ENCODE peak calls at places on chromosomes 13 and 19, in nine cellular contexts. I, T, K, L, J, P, C, U and A are unnamed samples.

GRCh38 chr19:17337675-17338439 is 504 bp downstream of the GTPBP3 start:
- DNase-seq in K (no peak), J (no peak), P (no peak), I (no peak), T (no peak), L (peak), U (no peak), C (no peak), A (peak)

GRCh38 chr19:41420101-41420880 is 6.9 kb downstream of the B3GNT8 start:
- DNase-seq in K (no peak), T (peak), C (no peak), L (no peak), U (no peak), P (no peak), J (peak), I (no peak), A (peak)

GRCh38 chr13:32211788-32212187 is 103.4 kb downstream of the ZAR1L start:
- DNase-seq in C (peak), P (no peak), J (no peak), I (no peak), T (no peak), K (no peak), L (no peak), U (no peak), A (no peak)

GRCh38 chr19:41395355-41395754 is 1.8 kb downstream of the EXOSC5 start:
- DNase-seq in T (no peak), J (no peak), L (peak), K (no peak), P (no peak), U (no peak), I (no peak), C (no peak), A (no peak)

GRCh38 chr13:103056008-103056407 is 10.2 kb downstream of the SLC10A2 start:
- DNase-seq in J (no peak), C (no peak), P (no peak), L (no peak), I (no peak), U (no peak), T (no peak), K (no peak), A (no peak)

GRCh38 chr19:49849433-49850220 is 1.3 kb upstream of the PTOV1 start:
- DNase-seq in J (no peak), U (no peak), L (no peak), T (peak), I (no peak), C (no peak), P (no peak), K (no peak), A (no peak)

GRCh38 chr19:49951806-49952474 is 9.0 kb downstream of the SIGLEC11 start:
- DNase-seq in I (no peak), K (no peak), L (no peak), J (no peak), T (no peak), U (no peak), C (no peak), P (no peak), A (no peak)

GRCh38 chr13:66087149-66087780 is 1142.9 kb downstream of the PCDH9 start:
- DNase-seq in K (no peak), L (no peak), T (no peak), J (no peak), C (peak), P (no peak), U (no peak), I (no peak), A (no peak)

GRCh38 chr19:47058621-47059020 is 10.2 kb upstream of the TMEM160 start:
- DNase-seq in T (no peak), J (no peak), K (no peak), P (no peak), L (no peak), C (no peak), I (no peak), U (peak), A (no peak)

GRCh38 chr13:50888362-50888761 is 21.2 kb upstream of the RNASEH2B start:
- DNase-seq in L (no peak), C (no peak), P (no peak), K (no peak), I (no peak), J (no peak), T (no peak), U (no peak), A (no peak)

GRCh38 chr13:73428137-73428536 is 369.3 kb downstream of the KLF5 start:
- DNase-seq in L (no peak), U (no peak), I (no peak), P (no peak), J (no peak), C (peak), K (no peak), T (no peak), A (no peak)

GRCh38 chr13:33744589-33745369 is 73.2 kb upstream of the RFC3 start:
- DNase-seq in I (peak), T (no peak), J (peak), P (no peak), L (no peak), U (no peak), K (no peak), C (no peak), A (no peak)

GRCh38 chr13:98892077-98892476 is 85.8 kb downstream of the DOCK9 start:
- DNase-seq in T (no peak), U (no peak), I (no peak), J (no peak), C (no peak), P (peak), K (no peak), L (no peak), A (no peak)

GRCh38 chr19:18590273-18591272 is 2.0 kb downstream of the REX1BD start:
- DNase-seq in J (no peak), P (no peak), U (peak), C (peak), L (peak), K (no peak), T (no peak), I (no peak), A (no peak)

GRCh38 chr19:45682117-45682516 is 9.6 kb downstream of the SNRPD2 start:
- DNase-seq in U (no peak), P (no peak), C (no peak), K (no peak), I (no peak), L (no peak), T (no peak), J (no peak), A (no peak)

GRCh38 chr19:45676851-45677263 is 8.8 kb downstream of the GIPR start:
- DNase-seq in I (peak), J (peak), P (no peak), U (peak), L (no peak), T (no peak), K (peak), C (no peak), A (no peak)

GRCh38 chr19:45682908-45683307 is 8.8 kb downstream of the SNRPD2 start:
- DNase-seq in J (no peak), P (no peak), L (no peak), I (no peak), U (no peak), C (no peak), T (no peak), K (no peak), A (no peak)

GRCh38 chr19:45677351-45678230 is 9.6 kb downstream of the GIPR start:
- DNase-seq in I (peak), K (peak), T (peak), P (peak), C (peak), L (peak), U (peak), J (peak), A (peak)

GRCh38 chr19:45681391-45682015 is 10.2 kb downstream of the SNRPD2 start:
- DNase-seq in T (peak), P (peak), C (peak), I (peak), K (peak), U (peak), J (peak), L (peak), A (peak)
- TF ChIP-seq POLR2A in T (no peak), P (no peak), C (no peak), I (peak), K (no peak), U (peak), J (no peak), L (peak), A (no peak)

DNA sequence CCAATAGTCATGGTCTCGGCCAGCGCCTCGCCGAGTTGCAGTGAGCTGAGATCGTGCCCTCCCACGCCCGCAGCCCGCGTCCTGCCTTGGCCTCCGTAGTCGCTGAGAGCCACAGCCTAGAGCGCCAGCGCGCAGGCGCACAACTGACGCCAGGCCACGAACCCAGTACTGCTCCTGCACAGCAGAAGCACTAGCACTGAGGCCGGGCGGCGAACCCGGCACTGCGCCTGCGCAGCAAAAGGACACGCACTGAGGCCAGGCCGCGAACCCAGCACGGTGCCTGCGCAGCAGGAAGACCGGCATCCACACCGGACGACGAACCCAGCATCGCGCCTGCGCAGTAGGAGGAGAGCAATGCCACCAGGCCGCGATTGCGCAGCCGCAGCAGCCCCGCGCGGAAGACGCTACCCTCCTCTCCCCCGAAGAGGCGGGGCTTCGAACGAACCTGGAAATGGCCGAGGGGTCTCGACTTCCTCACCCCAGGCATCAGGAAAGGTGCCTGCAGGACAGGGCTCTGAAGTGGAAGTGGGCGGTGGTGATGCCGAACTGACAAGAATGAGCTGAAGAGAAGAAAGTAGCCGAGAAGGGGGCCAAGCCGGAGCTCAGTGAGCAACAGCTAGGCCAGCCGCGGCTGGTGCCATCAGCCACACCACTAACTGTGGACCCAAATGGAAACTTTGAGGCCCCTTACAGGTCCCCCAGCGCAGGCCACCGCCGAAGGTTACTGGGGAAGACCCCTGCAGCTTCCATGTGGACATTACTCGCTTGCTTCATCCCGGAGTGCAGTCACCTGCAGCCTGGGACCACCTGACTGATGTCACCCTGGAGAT is 7.5 kb downstream of the F10 start:
- DNase-seq in L (no peak), I (no peak), J (peak), K (peak), U (no peak), T (no peak), C (no peak), P (peak), A (no peak)
- H3K4me3 ChIP-seq in L (no peak), I (no peak), J (peak), K (peak), U (no peak), T (no peak), C (no peak), P (no peak), A (no peak)

DNA sequence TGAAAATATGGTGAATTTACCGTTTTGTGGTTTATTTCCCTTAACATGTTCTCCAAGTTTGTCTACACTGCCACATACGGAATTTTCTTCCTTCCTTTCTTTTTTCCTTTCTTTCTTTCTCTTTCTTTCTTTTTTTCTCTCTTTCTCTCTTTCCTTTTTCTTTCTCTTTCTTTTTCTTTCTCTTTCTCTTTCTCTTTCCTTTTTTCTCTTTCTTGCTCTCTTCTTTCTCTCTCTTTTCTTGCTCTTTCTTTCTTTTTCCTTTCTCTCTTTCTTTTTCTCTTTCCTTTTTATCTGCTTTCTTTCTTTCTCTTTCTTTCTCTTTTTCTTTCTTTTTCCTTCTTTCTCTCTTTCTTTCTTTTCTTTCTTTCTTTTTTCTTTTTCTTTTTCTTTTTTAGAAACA is 1962.3 kb upstream of the PCDH20 start:
- DNase-seq in T (no peak), C (no peak), P (no peak), J (no peak), U (no peak), K (no peak), I (no peak), L (no peak), A (no peak)
- TF ChIP-seq CTCF in T (no peak), C (no peak), P (no peak), J (no peak), U (no peak), K (no peak), I (no peak), L (no peak), A (no peak)

GRCh38 chr19:533485-534058 is 2.0 kb downstream of the CDC34 start:
- DNase-seq in K (no peak), P (no peak), U (no peak), J (no peak), L (no peak), T (no peak), I (no peak), C (no peak), A (no peak)

GRCh38 chr19:531009-531752 is 379 bp upstream of the CDC34 start:
- DNase-seq in T (no peak), I (peak), J (peak), P (peak), L (peak), C (peak), K (peak), U (peak), A (peak)

GRCh38 chr19:530133-531008 is 1.2 kb upstream of the CDC34 start:
- DNase-seq in I (no peak), T (no peak), C (no peak), L (no peak), P (no peak), U (peak), K (no peak), J (no peak), A (no peak)

GRCh38 chr19:532578-533484 is 1.3 kb downstream of the CDC34 start:
- DNase-seq in T (no peak), J (peak), C (peak), U (peak), L (peak), I (peak), K (peak), P (peak), A (peak)

DNA sequence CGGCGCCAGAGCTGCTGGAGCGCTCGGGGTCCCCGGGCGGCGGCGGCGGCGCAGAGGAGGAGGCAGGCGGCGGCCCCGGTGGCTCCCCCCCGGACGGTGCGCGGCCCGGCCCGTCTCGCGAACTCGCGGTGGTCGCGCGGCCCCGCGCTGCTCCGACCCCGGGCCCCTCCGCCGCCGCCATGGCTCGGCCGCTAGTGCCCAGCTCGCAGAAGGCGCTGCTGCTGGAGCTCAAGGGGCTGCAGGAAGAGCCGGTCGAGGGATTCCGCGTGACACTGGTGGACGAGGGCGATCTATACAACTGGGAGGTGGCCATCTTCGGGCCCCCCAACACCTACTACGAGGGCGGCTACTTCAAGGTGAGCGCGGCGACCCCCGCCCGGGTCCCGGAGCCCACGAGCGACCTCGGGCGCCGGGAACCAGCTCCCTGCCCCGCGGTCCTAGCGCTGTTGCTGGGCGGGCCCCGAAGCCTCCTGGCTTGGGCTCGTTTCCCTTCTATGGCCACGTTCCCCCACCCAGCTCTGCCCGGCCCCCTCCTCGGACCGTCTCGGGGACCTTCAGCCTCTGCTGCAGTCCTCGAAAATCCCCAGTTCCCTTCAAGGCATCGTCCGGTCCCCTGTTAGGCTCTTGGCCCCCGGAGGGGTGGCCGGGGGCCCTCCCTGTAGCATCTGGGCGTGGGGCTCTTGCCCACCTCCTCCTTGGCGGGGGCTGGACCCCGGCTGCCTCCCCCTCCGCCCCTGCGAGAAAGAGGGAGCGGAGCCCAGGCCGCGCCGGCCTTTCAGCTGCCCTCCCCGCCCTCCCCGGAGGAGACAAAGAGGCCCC is at the start of gene CDC34:
- DNase-seq in T (no peak), C (no peak), K (no peak), P (peak), I (no peak), U (no peak), J (no peak), L (no peak), A (peak)
- TF ChIP-seq POLR2A in T (no peak), C (peak), K (no peak), P (peak), I (no peak), U (no peak), J (no peak), L (no peak), A (no peak)

DNA sequence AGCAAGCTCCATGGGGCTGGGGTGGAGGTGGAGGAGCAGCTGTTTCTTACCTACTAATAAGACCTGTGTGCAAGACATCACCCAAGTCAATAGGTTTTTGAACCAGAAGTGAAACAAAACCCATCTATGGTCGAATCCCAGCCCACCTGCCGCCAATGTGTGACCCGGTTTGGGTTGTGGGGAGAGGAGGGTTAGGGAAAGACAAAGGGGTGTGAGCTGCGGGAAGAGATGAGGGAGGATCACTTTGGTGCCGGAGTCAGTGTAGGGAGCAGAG is 641 bp downstream of the LPAR2 start:
- DNase-seq in P (no peak), L (no peak), J (no peak), C (no peak), T (no peak), K (no peak), I (no peak), U (no peak), A (no peak)
- H3K4me3 ChIP-seq in P (no peak), L (no peak), J (peak), C (no peak), T (peak), K (peak), I (peak), U (peak), A (no peak)

GRCh38 chr13:97749174-97749573 is 204.3 kb upstream of the IPO5 start:
- DNase-seq in C (peak), J (no peak), U (no peak), K (no peak), P (peak), I (no peak), T (no peak), L (no peak), A (peak)
- TF ChIP-seq CTCF in C (no peak), J (no peak), U (no peak), K (no peak), P (no peak), I (no peak), T (no peak), L (peak), A (peak)

DNA sequence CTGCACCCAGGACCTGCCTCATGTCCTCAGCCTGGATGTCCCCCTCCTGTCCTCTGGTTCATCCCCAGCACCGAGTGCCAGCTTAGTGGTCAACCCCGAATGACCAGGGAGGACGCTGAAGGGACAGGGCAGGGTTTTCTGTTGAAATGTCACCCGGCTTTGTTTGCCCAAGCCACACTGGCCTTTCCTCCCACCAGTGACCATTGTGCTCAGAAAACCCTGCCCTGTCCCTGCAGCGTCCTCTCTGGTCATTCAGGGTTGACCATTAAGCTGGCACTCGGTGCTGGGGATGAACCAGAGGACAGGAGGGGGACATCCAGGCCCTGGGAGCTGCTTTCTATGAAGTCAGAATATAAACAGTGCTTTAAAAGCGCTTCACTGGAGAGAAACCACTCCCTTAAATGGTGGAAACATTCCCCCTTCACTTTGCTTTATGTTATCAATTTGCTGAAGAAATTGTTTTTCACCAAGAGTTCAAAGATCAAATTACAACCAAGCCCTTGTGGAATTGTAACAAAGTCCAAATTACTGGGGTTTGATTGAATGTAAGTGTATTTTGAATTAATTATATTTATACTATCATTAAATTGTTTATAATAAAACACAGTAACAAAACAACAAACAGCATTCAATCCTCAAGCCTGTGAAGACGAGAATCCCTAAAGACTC is 21.4 kb downstream of the CARS2 start:
- DNase-seq in J (no peak), U (peak), C (no peak), T (no peak), P (no peak), L (no peak), I (no peak), K (no peak), A (no peak)
- TF ChIP-seq POLR2A in J (no peak), U (no peak), C (no peak), T (no peak), P (no peak), L (no peak), I (no peak), K (no peak), A (no peak)

DNA sequence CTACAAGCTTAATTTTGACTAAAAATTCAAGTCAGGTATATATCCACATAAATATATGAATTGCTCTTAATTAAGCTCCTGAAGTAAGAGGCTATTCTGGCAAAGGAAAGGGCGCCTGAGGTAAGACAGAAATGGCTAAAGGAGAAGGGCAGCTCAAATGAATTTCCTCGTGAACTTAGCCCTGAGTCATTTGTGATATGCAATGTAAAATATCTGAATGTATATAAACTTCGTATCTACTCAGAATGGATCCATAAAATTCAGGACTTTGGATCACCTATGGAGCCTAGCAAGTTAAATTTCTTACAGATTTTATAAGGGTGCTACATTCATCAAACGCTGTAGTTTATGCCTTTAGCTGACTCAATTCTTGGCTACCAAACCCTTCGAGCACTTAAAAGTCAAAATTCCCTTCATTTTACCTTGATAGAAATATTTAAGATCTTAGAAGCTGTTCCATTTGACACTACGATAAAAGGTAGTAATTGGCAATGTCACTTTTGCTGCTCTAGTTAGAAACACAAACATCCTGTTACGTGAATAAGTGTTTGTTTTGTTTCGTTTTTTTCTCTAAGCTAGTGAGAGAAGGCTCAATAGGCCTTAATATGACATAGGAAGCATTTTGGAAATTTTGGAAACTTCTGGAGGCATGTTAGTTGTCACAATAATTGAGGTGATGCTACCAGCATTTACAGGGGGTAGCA is 69.2 kb downstream of the DIAPH3 start:
- DNase-seq in C (no peak), T (no peak), J (no peak), K (no peak), I (no peak), L (no peak), P (no peak), U (no peak), A (no peak)
- H3K4me3 ChIP-seq in C (no peak), T (no peak), J (no peak), K (no peak), I (no peak), L (no peak), P (no peak), U (no peak), A (no peak)